ENCODE peak calls at places on chromosomes 2 and 18, in ten cellular contexts. Q is T-helper 2 cell; D is head of caudate nucleus; S is stimulated activated CD8-positive, alpha-beta memory T cell treated with anti-CD3 and anti-CD28 coated beads, Interleukin-7, amount 100 ng/mL, for 24 hours; C is upper lobe of right lung; K is stimulated activated CD4-positive, alpha-beta T cell treated with anti-CD3 and anti-CD28 coated beads, Interleukin-2, amount 100 ng/mL, for 24 hours; B is neural crest cell; J is naive thymus-derived CD8-positive, alpha-beta T cell; R is effector CD4-positive, alpha-beta T cell; T is SK-MEL-5. L is an unnamed sample.

GRCh38 chr2:240236217-240237111 is 96.0 kb upstream of the OTOS start:
- DNase-seq in T (no peak), B (no peak), D (peak), Q (no peak), K (no peak), J (no peak), R (no peak), C (peak), S (no peak), L (no peak)

GRCh38 chr2:28654286-28654980 is 97.2 kb upstream of the PPP1CB start:
- DNase-seq in R (no peak), C (no peak), J (no peak), K (no peak), D (no peak), T (no peak), Q (no peak), S (no peak), B (no peak), L (no peak)

GRCh38 chr2:148586528-148587128 is 57.9 kb upstream of the EPC2 start:
- DNase-seq in R (no peak), Q (no peak), K (no peak), C (no peak), S (no peak), D (no peak), J (no peak), T (no peak), B (no peak), L (no peak)

GRCh38 chr2:240499309-240500301 is 58.2 kb downstream of the ANKMY1 start:
- DNase-seq in C (peak), K (no peak), R (no peak), D (no peak), T (no peak), S (no peak), Q (no peak), B (no peak), J (no peak), L (no peak)

GRCh38 chr18:73366713-73367112 is 498.9 kb upstream of the NETO1 start:
- DNase-seq in S (no peak), Q (no peak), D (no peak), J (no peak), B (no peak), K (no peak), R (no peak), T (no peak), C (no peak), L (no peak)

GRCh38 chr2:5609191-5609590 is 83.0 kb upstream of the SOX11 start:
- DNase-seq in D (no peak), K (no peak), R (no peak), T (no peak), C (no peak), S (no peak), Q (no peak), B (no peak), J (no peak), L (no peak)

GRCh38 chr2:18339326-18339725 is 221.1 kb downstream of the RDH14 start:
- DNase-seq in J (no peak), B (no peak), C (no peak), Q (no peak), K (no peak), R (no peak), S (no peak), T (no peak), D (no peak), L (no peak)

GRCh38 chr2:64133828-64134227 is 10.4 kb downstream of the PELI1 start:
- DNase-seq in R (no peak), C (no peak), D (no peak), T (no peak), B (no peak), Q (no peak), S (no peak), K (no peak), J (no peak), L (no peak)

GRCh38 chr2:222561817-222562424 is 94.0 kb downstream of the FARSB start:
- DNase-seq in B (peak), T (peak), S (no peak), Q (no peak), J (no peak), R (peak), C (no peak), D (no peak), K (peak), L (peak)

GRCh38 chr2:7338961-7339360 is 421.7 kb downstream of the RNF144A start:
- DNase-seq in B (no peak), J (no peak), C (no peak), K (no peak), R (no peak), D (no peak), T (no peak), S (no peak), Q (no peak), L (no peak)

L was measured in fibroblast of the conjunctiva.